ENCODE peak calls at places on chromosomes 3 and 15, in nine cellular contexts. X is heart left ventricle, T is ovary, B is brain microvascular endothelial cell, D is heart right ventricle, H is neuronal stem cell, W is mammary epithelial cell, O is mesendoderm, R is IMR-90. J is an unnamed sample.

GRCh38 chr15:83613716-83614115 is 40.2 kb upstream of the ADAMTSL3 start:
- DNase-seq in W (no peak), T (no peak), O (no peak), D (no peak), X (no peak), R (no peak), B (no peak), H (no peak), J (no peak)

GRCh38 chr3:113084777-113085176 is 94.0 kb downstream of the GTPBP8 start:
- DNase-seq in H (no peak), R (peak; percentile 88), D (peak; percentile 11), W (peak; percentile 15), O (no peak), B (peak; percentile 31), X (peak; percentile 54), T (peak; percentile 24), J (no peak)

GRCh38 chr3:11651900-11652299 is 8.2 kb upstream of the VGLL4 start:
- DNase-seq in B (no peak), T (no peak), H (no peak), O (no peak), R (peak; percentile 63), D (no peak), X (no peak), W (no peak), J (no peak)

GRCh38 chr15:54456413-54456812 is 478.2 kb downstream of the UNC13C start:
- DNase-seq in O (no peak), B (no peak), H (no peak), W (no peak), X (no peak), D (no peak), R (no peak), T (no peak), J (no peak)

GRCh38 chr15:80160570-80161156 is 7.9 kb downstream of the FAH start:
- DNase-seq in B (peak; percentile 90), X (peak; percentile 41), H (no peak), O (peak; percentile 71), W (peak; percentile 89), T (peak; percentile 43), R (peak; percentile 96), D (no peak), J (peak; percentile 85)

GRCh38 chr15:63501256-63502089 is 2.9 kb upstream of the USP3 start:
- DNase-seq in T (peak; percentile 89), D (peak; percentile 80), W (peak; percentile 84), R (peak; percentile 97), H (no peak), X (peak; percentile 86), O (peak; percentile 72), B (peak; percentile 88), J (peak; percentile 75)

GRCh38 chr15:40985541-40986330 is 32.5 kb downstream of the CHAC1 start:
- DNase-seq in B (peak; percentile 37), T (no peak), R (peak; percentile 73), W (no peak), O (no peak), D (no peak), X (no peak), H (no peak), J (no peak)

GRCh38 chr3:133535971-133536634 is 37.4 kb upstream of the CDV3 start:
- DNase-seq in T (no peak), D (no peak), X (no peak), H (no peak), B (peak; percentile 83), R (peak; percentile 98), W (peak; percentile 85), O (no peak), J (no peak)

GRCh38 chr3:10315101-10315500 is 5.8 kb downstream of the SEC13 start:
- DNase-seq in R (no peak), B (no peak), D (no peak), H (no peak), X (no peak), T (no peak), O (no peak), W (no peak), J (no peak)

GRCh38 chr3:24237971-24238767 is 256.5 kb downstream of the THRB start:
- DNase-seq in X (peak; percentile 39), D (no peak), B (peak; percentile 81), H (peak; percentile 59), O (peak; percentile 86), R (peak; percentile 89), W (peak; percentile 89), T (peak; percentile 36), J (peak; percentile 43)

GRCh38 chr3:71033681-71034220 is 549.8 kb downstream of the FOXP1 start:
- DNase-seq in W (peak; percentile 72), B (no peak), X (no peak), T (no peak), H (no peak), D (no peak), O (no peak), R (no peak), J (no peak)

GRCh38 chr3:182500294-182500693 is 293.0 kb upstream of the ATP11B start:
- DNase-seq in X (no peak), T (no peak), D (no peak), O (peak; percentile 39), W (no peak), H (peak; percentile 87), R (no peak), B (no peak), J (no peak)

GRCh38 chr15:31162721-31163510 is 61.4 kb upstream of the TRPM1 start:
- DNase-seq in T (no peak), B (no peak), D (no peak), H (no peak), O (no peak), X (no peak), R (no peak), W (no peak), J (no peak)

GRCh38 chr3:134314588-134315285 is 59.5 kb downstream of the AMOTL2 start:
- DNase-seq in B (no peak), O (no peak), D (no peak), W (no peak), X (no peak), T (no peak), R (no peak), H (no peak), J (no peak)

GRCh38 chr3:15014606-15015328 is 50.3 kb downstream of the MRPS25 start:
- DNase-seq in X (no peak), R (no peak), O (no peak), T (no peak), B (no peak), D (no peak), H (no peak), W (no peak), J (no peak)

GRCh38 chr3:71237661-71238060 is 345.9 kb downstream of the FOXP1 start:
- DNase-seq in B (no peak), H (no peak), O (no peak), X (no peak), R (no peak), W (no peak), T (no peak), D (no peak), J (no peak)

GRCh38 chr3:46141807-46142206 is 66.3 kb downstream of the CCR1 start:
- DNase-seq in W (no peak), T (no peak), X (no peak), D (no peak), B (no peak), R (no peak), O (no peak), H (no peak), J (no peak)

GRCh38 chr3:9727743-9728142 is 3.8 kb upstream of the BRPF1 start:
- DNase-seq in X (no peak), H (no peak), D (no peak), W (no peak), O (no peak), R (peak; percentile 47), B (no peak), T (no peak), J (no peak)

GRCh38 chr3:11910971-11911531 is 64.4 kb upstream of the TAMM41 start:
- DNase-seq in D (no peak), B (no peak), O (no peak), H (no peak), R (no peak), T (no peak), W (no peak), X (no peak), J (no peak)

DNA sequence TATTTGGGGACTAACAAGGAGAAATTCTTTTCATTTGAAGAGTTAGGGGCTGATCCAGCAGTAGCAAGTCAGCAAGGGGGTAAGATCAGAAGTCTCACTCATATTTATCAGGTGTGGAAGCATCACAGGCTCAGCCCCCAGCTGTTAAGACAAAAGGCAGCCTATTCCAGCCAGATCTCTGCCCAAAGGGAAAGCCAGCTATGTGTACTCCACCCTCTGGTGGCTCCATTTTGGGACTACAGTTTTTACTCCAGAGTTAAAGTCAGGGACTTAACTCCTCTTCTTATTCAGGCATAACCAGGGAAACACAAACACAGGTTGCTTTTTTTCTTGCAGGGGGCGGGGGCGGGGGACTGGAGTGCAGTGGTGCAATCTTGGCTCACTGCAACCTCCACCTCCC is 19.2 kb downstream of the UBP1 start:
- DNase-seq in X (no peak), H (no peak), T (no peak), D (no peak), B (no peak), O (peak; percentile 77), W (no peak), R (no peak), J (no peak)
- H3K36me3 ChIP-seq in X (peaks cover 90% of the 10 kb centered on the region), H (peaks cover 79% of the 10 kb centered on the region), T (no peaks in the 10 kb centered on the region), D (no peaks in the 10 kb centered on the region), B (peaks cover 20% of the 10 kb centered on the region), O (no peaks in the 10 kb centered on the region), W (peaks cover 12% of the 10 kb centered on the region), R (peaks cover 20% of the 10 kb centered on the region), J (peaks cover 12% of the 10 kb centered on the region)

DNA sequence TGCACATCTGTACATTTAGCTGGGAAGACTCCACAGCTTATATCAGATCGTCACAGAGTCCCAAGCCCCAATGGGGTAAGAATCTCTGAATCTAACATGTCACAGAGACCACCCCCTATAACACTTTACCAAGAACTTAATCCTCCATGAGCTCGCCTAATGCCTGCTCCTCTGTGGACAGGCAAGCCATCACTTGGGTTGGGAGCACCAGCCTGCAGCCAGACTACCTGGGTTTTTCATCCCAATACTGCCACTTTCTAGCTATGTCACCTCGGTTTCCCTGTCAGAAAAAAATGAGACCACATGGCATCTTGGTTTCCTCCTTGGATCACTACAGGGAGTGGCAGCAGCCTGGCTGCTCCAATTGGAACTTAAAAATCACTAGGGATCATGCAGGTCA is 277.9 kb upstream of the TLE3 start:
- DNase-seq in D (no peak), W (no peak), X (no peak), O (no peak), H (no peak), R (no peak), B (no peak), T (no peak), J (no peak)
- H3K4me3 ChIP-seq in D (no peak overlapping the region), W (no peak overlapping the region), X (no peak overlapping the region), O (no peak overlapping the region), H (no peak overlapping the region), R (no peak overlapping the region), B (no peak overlapping the region), T (no peak overlapping the region), J (no peak overlapping the region)

DNA sequence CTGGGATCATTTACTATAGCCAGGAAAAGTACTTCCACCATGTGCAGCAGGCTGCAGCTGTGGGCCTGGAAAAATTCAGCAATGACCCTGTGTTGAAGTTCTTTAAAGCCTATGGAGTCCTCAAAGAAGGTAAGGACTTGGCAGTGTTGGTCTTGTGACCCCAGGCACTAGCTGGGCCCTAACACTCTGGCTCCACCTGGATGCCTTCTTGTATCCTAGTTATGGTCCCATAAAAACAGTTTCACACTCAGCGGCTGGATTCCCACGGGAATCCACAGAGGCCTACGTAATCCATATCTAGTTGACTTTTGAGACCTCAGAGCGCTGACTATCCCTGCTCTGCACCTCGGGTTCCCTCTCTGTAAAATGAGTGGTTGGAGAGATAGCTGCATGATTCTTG is 1.6 kb downstream of the TTC21A start:
- DNase-seq in D (no peak), W (no peak), B (no peak), T (no peak), O (no peak), X (no peak), R (no peak), H (no peak), J (no peak)
- H3K27ac ChIP-seq in D (no peak overlapping the region), W (no peak overlapping the region), B (no peak overlapping the region), T (no peak overlapping the region), O (no peak overlapping the region), X (no peak overlapping the region), R (no peak overlapping the region), H (no peak overlapping the region), J (no peak overlapping the region)

GRCh38 chr3:196753201-196753600 is 13.5 kb downstream of the PAK2 start:
- DNase-seq in B (no peak), H (no peak), O (no peak), R (no peak), T (no peak), D (no peak), X (no peak), W (no peak), J (no peak)
- H3K36me3 ChIP-seq in B (peaks cover 5% of the 10 kb centered on the region), H (peaks cover 71% of the 10 kb centered on the region), O (no peaks in the 10 kb centered on the region), R (peaks cover 3% of the 10 kb centered on the region), T (no peaks in the 10 kb centered on the region), D (no peaks in the 10 kb centered on the region), X (no peaks in the 10 kb centered on the region), W (peaks cover 1% of the 10 kb centered on the region), J (no peaks in the 10 kb centered on the region)

J was measured in lung.